ENCODE peak calls at places on chromosomes 7 and 10, in eight cellular contexts. I is iris pigment epithelial cell, V is psoas muscle, U is IMR-90, P is PC-3, O is AG04450, T is SK-N-DZ, X is suprapubic skin. Y is an unnamed sample.
A peak's percentile ranks its signal among the peaks of the same experiment; 100 is the strongest.

GRCh38 chr7:19701471-19701870 is 7.4 kb downstream of the POLR1F start:
- DNase-seq in I (no peak), V (no peak), U (no peak), P (no peak), O (no peak), T (no peak), X (no peak), Y (no peak)

GRCh38 chr7:100013328-100013676 is 2.1 kb upstream of the ZKSCAN1 start:
- DNase-seq in I (no peak), V (no peak), U (no peak), P (peak; percentile 50), O (no peak), T (no peak), X (no peak), Y (no peak)

GRCh38 chr10:28202941-28203352 is 99.9 kb downstream of the MPP7 start:
- DNase-seq in I (no peak), V (peak; percentile 70), U (no peak), P (peak; percentile 4), O (no peak), T (no peak), X (no peak), Y (no peak)

GRCh38 chr10:114276066-114276465 is 37.0 kb downstream of the VWA2 start:
- DNase-seq in I (no peak), V (no peak), U (no peak), P (no peak), O (no peak), T (no peak), X (peak; percentile 44), Y (no peak)

GRCh38 chr7:75732764-75733630 is 5.7 kb downstream of the HIP1 start:
- DNase-seq in I (peak; percentile 94), V (peak; percentile 58), U (peak; percentile 91), P (peak; percentile 52), O (no peak), T (no peak), X (no peak), Y (no peak)

GRCh38 chr10:51950371-51950995 is 251.1 kb upstream of the CSTF2T start:
- DNase-seq in I (no peak), V (peak; percentile 56), U (no peak), P (no peak), O (no peak), T (no peak), X (no peak), Y (no peak)

GRCh38 chr10:48632166-48632565 is 27.3 kb upstream of the ARHGAP22 start:
- DNase-seq in I (no peak), V (no peak), U (no peak), P (no peak), O (no peak), T (no peak), X (no peak), Y (no peak)

GRCh38 chr7:134691820-134692705 is 45.4 kb downstream of the BPGM start:
- DNase-seq in I (peak; percentile 74), V (no peak), U (peak; percentile 52), P (peak; percentile 23), O (no peak), T (no peak), X (no peak), Y (no peak)

GRCh38 chr10:70315815-70316214 is 32.0 kb upstream of the NPFFR1 start:
- DNase-seq in I (no peak), V (peak; percentile 3), U (no peak), P (no peak), O (no peak), T (no peak), X (no peak), Y (no peak)

GRCh38 chr10:120705306-120705705 is 145.9 kb upstream of the WDR11 start:
- DNase-seq in I (no peak), V (no peak), U (no peak), P (no peak), O (no peak), T (no peak), X (no peak), Y (no peak)

GRCh38 chr7:130473289-130473688 is 18.6 kb upstream of the MEST start:
- DNase-seq in I (no peak), V (no peak), U (no peak), P (no peak), O (no peak), T (no peak), X (no peak), Y (no peak)

GRCh38 chr7:111953611-111954010 is 252.6 kb downstream of the DOCK4 start:
- DNase-seq in I (no peak), V (no peak), U (no peak), P (peak; percentile 48), O (no peak), T (peak; percentile 16), X (no peak), Y (peak; percentile 22)

GRCh38 chr10:26969145-26969926 is 108.6 kb upstream of the ABI1 start:
- DNase-seq in I (no peak), V (no peak), U (no peak), P (no peak), O (no peak), T (no peak), X (no peak), Y (no peak)

GRCh38 chr7:100366411-100367250 is 6.7 kb upstream of the PILRA start:
- DNase-seq in I (no peak), V (peak; percentile 34), U (no peak), P (no peak), O (no peak), T (no peak), X (no peak), Y (no peak)

GRCh38 chr10:126224967-126225671 is 163.2 kb downstream of the ADAM12 start:
- DNase-seq in I (no peak), V (no peak), U (no peak), P (no peak), O (no peak), T (no peak), X (no peak), Y (no peak)

GRCh38 chr10:111595173-111595572 is 518.3 kb downstream of the ADRA2A start:
- DNase-seq in I (no peak), V (no peak), U (no peak), P (no peak), O (no peak), T (no peak), X (no peak), Y (no peak)

GRCh38 chr7:1020849-1021251 is 23.5 kb upstream of the GPR146 start:
- DNase-seq in I (no peak), V (peak; percentile 43), U (no peak), P (peak; percentile 4), O (no peak), T (no peak), X (no peak), Y (no peak)

GRCh38 chr7:22563115-22563514 is 63.1 kb upstream of the STEAP1B start:
- DNase-seq in I (peak; percentile 36), V (no peak), U (peak; percentile 7), P (no peak), O (no peak), T (no peak), X (no peak), Y (no peak)

GRCh38 chr10:100828744-100829102 is 83.3 kb downstream of the PAX2 start:
- DNase-seq in I (no peak), V (no peak), U (no peak), P (no peak), O (no peak), T (no peak), X (no peak), Y (no peak)

GRCh38 chr10:114045071-114045737 is 1.5 kb downstream of the ADRB1 start:
- DNase-seq in I (no peak), V (peak; percentile 67), U (no peak), P (peak; percentile 11), O (no peak), T (no peak), X (no peak), Y (no peak)

GRCh38 chr10:57338823-57339558 is 928.7 kb downstream of the IPMK start:
- DNase-seq in I (peak; percentile 36), V (no peak), U (peak; percentile 41), P (peak; percentile 86), O (no peak), T (peak; percentile 67), X (no peak), Y (no peak)

GRCh38 chr7:130492519-130493274 is 812 bp downstream of the MEST start:
- DNase-seq in I (no peak), V (no peak), U (no peak), P (no peak), O (no peak), T (no peak), X (no peak), Y (no peak)

GRCh38 chr10:24097771-24098207 is 111.1 kb upstream of the KIAA1217 start:
- DNase-seq in I (no peak), V (no peak), U (no peak), P (no peak), O (no peak), T (no peak), X (no peak), Y (no peak)

GRCh38 chr7:116315803-116316202 is 105.5 kb downstream of the TES start:
- DNase-seq in I (no peak), V (no peak), U (no peak), P (no peak), O (no peak), T (no peak), X (no peak), Y (no peak)